ENCODE peak calls at places on chromosome 6, in nine cellular contexts. One of them, this sample, is unnamed.

GRCh38 chr6:137823826-137824501 is 43.1 kb upstream of the TNFAIP3 start:
- DNase-seq in right lobe of liver: no peak
- DNase-seq in stimulated activated CD4-positive, alpha-beta T cell treated with anti-CD3 and anti-CD28 coated beads, Interleukin-12 subunit alpha, Interleukin-12 subunit beta, amount 100 ng/mL, for 4 hours: peak
- DNase-seq in cardiac fibroblast: peak
- DNase-seq in COLO829: peak
- DNase-seq in effector CD8-positive, alpha-beta T cell: peak
- DNase-seq in WTC11: no peak
- DNase-seq in type B pancreatic cell: no peak
- DNase-seq in EL: peak
- DNase-seq in this sample: peak

GRCh38 chr6:11202513-11203305 is 29.8 kb downstream of the NEDD9 start:
- DNase-seq in cardiac fibroblast: no peak
- DNase-seq in COLO829: peak
- DNase-seq in WTC11: peak
- DNase-seq in stimulated activated CD4-positive, alpha-beta T cell treated with anti-CD3 and anti-CD28 coated beads, Interleukin-12 subunit alpha, Interleukin-12 subunit beta, amount 100 ng/mL, for 4 hours: no peak
- DNase-seq in type B pancreatic cell: no peak
- DNase-seq in effector CD8-positive, alpha-beta T cell: no peak
- DNase-seq in EL: no peak
- DNase-seq in right lobe of liver: no peak
- DNase-seq in this sample: peak

GRCh38 chr6:128487055-128487454 is 33.3 kb downstream of the PTPRK start:
- DNase-seq in WTC11: peak
- DNase-seq in effector CD8-positive, alpha-beta T cell: no peak
- DNase-seq in right lobe of liver: no peak
- DNase-seq in EL: no peak
- DNase-seq in type B pancreatic cell: no peak
- DNase-seq in COLO829: no peak
- DNase-seq in cardiac fibroblast: no peak
- DNase-seq in stimulated activated CD4-positive, alpha-beta T cell treated with anti-CD3 and anti-CD28 coated beads, Interleukin-12 subunit alpha, Interleukin-12 subunit beta, amount 100 ng/mL, for 4 hours: no peak
- DNase-seq in this sample: no peak

GRCh38 chr6:162753775-162754174 is 26.0 kb downstream of the PACRG start:
- DNase-seq in type B pancreatic cell: no peak
- DNase-seq in stimulated activated CD4-positive, alpha-beta T cell treated with anti-CD3 and anti-CD28 coated beads, Interleukin-12 subunit alpha, Interleukin-12 subunit beta, amount 100 ng/mL, for 4 hours: no peak
- DNase-seq in cardiac fibroblast: no peak
- DNase-seq in right lobe of liver: no peak
- DNase-seq in WTC11: no peak
- DNase-seq in effector CD8-positive, alpha-beta T cell: no peak
- DNase-seq in COLO829: no peak
- DNase-seq in EL: no peak
- DNase-seq in this sample: no peak

GRCh38 chr6:80690611-80691090 is 584.2 kb downstream of the BCKDHB start:
- DNase-seq in type B pancreatic cell: no peak
- DNase-seq in COLO829: no peak
- DNase-seq in right lobe of liver: no peak
- DNase-seq in effector CD8-positive, alpha-beta T cell: no peak
- DNase-seq in stimulated activated CD4-positive, alpha-beta T cell treated with anti-CD3 and anti-CD28 coated beads, Interleukin-12 subunit alpha, Interleukin-12 subunit beta, amount 100 ng/mL, for 4 hours: no peak
- DNase-seq in cardiac fibroblast: no peak
- DNase-seq in EL: peak
- DNase-seq in WTC11: no peak
- DNase-seq in this sample: no peak

GRCh38 chr6:158955265-158955664 is 44.7 kb downstream of the RSPH3 start:
- DNase-seq in right lobe of liver: no peak
- DNase-seq in stimulated activated CD4-positive, alpha-beta T cell treated with anti-CD3 and anti-CD28 coated beads, Interleukin-12 subunit alpha, Interleukin-12 subunit beta, amount 100 ng/mL, for 4 hours: no peak
- DNase-seq in COLO829: no peak
- DNase-seq in effector CD8-positive, alpha-beta T cell: no peak
- DNase-seq in EL: no peak
- DNase-seq in cardiac fibroblast: no peak
- DNase-seq in type B pancreatic cell: no peak
- DNase-seq in WTC11: no peak
- DNase-seq in this sample: no peak

GRCh38 chr6:40999498-41000070 is 39.4 kb downstream of the UNC5CL start:
- DNase-seq in stimulated activated CD4-positive, alpha-beta T cell treated with anti-CD3 and anti-CD28 coated beads, Interleukin-12 subunit alpha, Interleukin-12 subunit beta, amount 100 ng/mL, for 4 hours: no peak
- DNase-seq in WTC11: peak
- DNase-seq in effector CD8-positive, alpha-beta T cell: no peak
- DNase-seq in type B pancreatic cell: no peak
- DNase-seq in EL: peak
- DNase-seq in COLO829: peak
- DNase-seq in right lobe of liver: peak
- DNase-seq in cardiac fibroblast: peak
- DNase-seq in this sample: peak

GRCh38 chr6:46184114-46184513 is 13.3 kb upstream of the ENPP5 start:
- DNase-seq in COLO829: no peak
- DNase-seq in EL: peak
- DNase-seq in right lobe of liver: no peak
- DNase-seq in effector CD8-positive, alpha-beta T cell: no peak
- DNase-seq in WTC11: no peak
- DNase-seq in cardiac fibroblast: peak
- DNase-seq in stimulated activated CD4-positive, alpha-beta T cell treated with anti-CD3 and anti-CD28 coated beads, Interleukin-12 subunit alpha, Interleukin-12 subunit beta, amount 100 ng/mL, for 4 hours: no peak
- DNase-seq in type B pancreatic cell: no peak
- DNase-seq in this sample: no peak